ENCODE peak calls at places on chromosomes 6 and 20, in eight cellular contexts. G is GM23338, U is A549, Z is Panc1, R is SK-N-SH, C is HepG2, A is HCT116, I is K562. K is an unnamed sample.

GRCh38 chr6:157273756-157274088 is 49.6 kb downstream of the TMEM242 start:
- DNase-seq in G (peak), U (peak), Z (no peak), R (peak), C (peak), A (peak), I (peak), K (no peak)

GRCh38 chr20:54623923-54624569 is 148.7 kb downstream of the DOK5 start:
- DNase-seq in G (no peak), U (no peak), Z (no peak), R (no peak), C (no peak), A (no peak), I (no peak), K (no peak)

GRCh38 chr6:82955841-82956240 is 109.8 kb downstream of the UBE3D start:
- DNase-seq in G (no peak), U (no peak), Z (no peak), R (no peak), C (no peak), A (no peak), I (no peak), K (no peak)

GRCh38 chr6:16698163-16698533 is 63.1 kb downstream of the ATXN1 start:
- DNase-seq in G (no peak), U (no peak), Z (no peak), R (no peak), C (no peak), A (no peak), I (no peak), K (no peak)

GRCh38 chr20:16709017-16709416 is 20.8 kb upstream of the SNRPB2 start:
- DNase-seq in G (no peak), U (no peak), Z (no peak), R (no peak), C (no peak), A (no peak), I (no peak), K (no peak)

GRCh38 chr20:54138427-54138826 is 35.4 kb downstream of the CYP24A1 start:
- DNase-seq in G (no peak), U (no peak), Z (no peak), R (no peak), C (no peak), A (no peak), I (no peak), K (no peak)

GRCh38 chr20:32007787-32008616 is 2.2 kb upstream of the CCM2L start:
- DNase-seq in G (peak), U (no peak), Z (no peak), R (no peak), C (no peak), A (no peak), I (no peak), K (no peak)

GRCh38 chr6:56570434-56571359 is 72.0 kb downstream of the DST start:
- DNase-seq in G (peak), U (peak), Z (no peak), R (peak), C (peak), A (no peak), I (no peak), K (no peak)

GRCh38 chr6:3023663-3024483 is 24.2 kb downstream of the NQO2 start:
- DNase-seq in G (peak), U (peak), Z (no peak), R (no peak), C (no peak), A (peak), I (peak), K (peak)

GRCh38 chr6:68875403-68875802 is 240.3 kb downstream of the ADGRB3 start:
- DNase-seq in G (no peak), U (no peak), Z (no peak), R (no peak), C (no peak), A (no peak), I (no peak), K (no peak)

GRCh38 chr6:98905759-98906158 is 42.0 kb downstream of the FBXL4 start:
- DNase-seq in G (no peak), U (no peak), Z (no peak), R (no peak), C (no peak), A (no peak), I (no peak), K (no peak)

GRCh38 chr20:33401922-33402369 is 627 bp upstream of the CDK5RAP1 start:
- DNase-seq in G (no peak), U (no peak), Z (no peak), R (no peak), C (no peak), A (no peak), I (peak), K (peak)

GRCh38 chr6:161548713-161549112 is 274.9 kb upstream of the AGPAT4 start:
- DNase-seq in G (no peak), U (no peak), Z (no peak), R (no peak), C (no peak), A (no peak), I (no peak), K (no peak)

GRCh38 chr6:41736800-41737555 is 1.6 kb upstream of the TFEB start:
- DNase-seq in G (no peak), U (no peak), Z (no peak), R (no peak), C (no peak), A (no peak), I (no peak), K (no peak)

GRCh38 chr6:17703256-17703694 is 3.5 kb downstream of the NUP153 start:
- DNase-seq in G (no peak), U (peak), Z (no peak), R (no peak), C (peak), A (no peak), I (peak), K (peak)

GRCh38 chr6:22880686-22881433 is 311.5 kb downstream of the HDGFL1 start:
- DNase-seq in G (no peak), U (peak), Z (no peak), R (peak), C (peak), A (no peak), I (no peak), K (no peak)

GRCh38 chr6:35230498-35230897 is 16.7 kb downstream of the SCUBE3 start:
- DNase-seq in G (no peak), U (no peak), Z (no peak), R (no peak), C (no peak), A (no peak), I (no peak), K (no peak)

GRCh38 chr6:19988555-19988954 is 151.4 kb downstream of the ID4 start:
- DNase-seq in G (peak), U (no peak), Z (no peak), R (no peak), C (peak), A (no peak), I (no peak), K (no peak)

GRCh38 chr6:3208096-3208774 is 19.2 kb downstream of the TUBB2B start:
- DNase-seq in G (peak), U (no peak), Z (no peak), R (peak), C (no peak), A (no peak), I (no peak), K (no peak)

GRCh38 chr6:131949615-131949908 is 1.6 kb downstream of the CCN2 start:
- DNase-seq in G (no peak), U (no peak), Z (no peak), R (no peak), C (no peak), A (no peak), I (no peak), K (no peak)

GRCh38 chr6:43361269-43361668 is 8.2 kb downstream of the ZNF318 start:
- DNase-seq in G (no peak), U (no peak), Z (no peak), R (no peak), C (no peak), A (no peak), I (no peak), K (no peak)
- TF ChIP-seq CTCF in G (no peak), U (no peak), Z (no peak), R (no peak), C (peak), A (no peak), I (no peak), K (no peak)

GRCh38 chr20:9070304-9070703 is 1.4 kb downstream of the PLCB4 start:
- DNase-seq in G (no peak), U (no peak), Z (no peak), R (no peak), C (no peak), A (no peak), I (no peak), K (no peak)
- TF ChIP-seq REST in G (no peak), U (no peak), Z (no peak), R (no peak), C (no peak), A (no peak), I (no peak), K (no peak)

DNA sequence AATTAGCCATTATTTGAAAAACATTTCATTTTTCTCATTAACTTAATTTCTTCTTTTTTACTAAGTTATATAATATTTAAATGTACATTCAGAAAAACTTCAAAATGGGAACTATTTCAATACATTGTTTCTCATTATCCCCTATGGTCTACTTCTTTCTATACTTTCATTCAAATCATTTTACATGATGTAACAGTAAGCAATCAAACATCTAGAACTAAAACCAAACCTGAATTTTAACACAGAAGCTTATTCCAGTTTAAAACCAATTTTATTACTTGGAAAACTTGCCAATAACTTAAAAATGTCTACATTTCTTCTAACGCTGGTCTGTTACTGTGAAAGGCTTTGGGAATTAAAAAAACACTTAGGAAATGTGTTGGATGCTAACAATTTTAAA is 4.6 kb upstream of the PRR18 start:
- DNase-seq in G (no peak), U (no peak), Z (no peak), R (no peak), C (no peak), A (no peak), I (no peak), K (no peak)
- TF ChIP-seq CTCF in G (no peak), U (no peak), Z (no peak), R (no peak), C (no peak), A (no peak), I (no peak), K (no peak)

DNA sequence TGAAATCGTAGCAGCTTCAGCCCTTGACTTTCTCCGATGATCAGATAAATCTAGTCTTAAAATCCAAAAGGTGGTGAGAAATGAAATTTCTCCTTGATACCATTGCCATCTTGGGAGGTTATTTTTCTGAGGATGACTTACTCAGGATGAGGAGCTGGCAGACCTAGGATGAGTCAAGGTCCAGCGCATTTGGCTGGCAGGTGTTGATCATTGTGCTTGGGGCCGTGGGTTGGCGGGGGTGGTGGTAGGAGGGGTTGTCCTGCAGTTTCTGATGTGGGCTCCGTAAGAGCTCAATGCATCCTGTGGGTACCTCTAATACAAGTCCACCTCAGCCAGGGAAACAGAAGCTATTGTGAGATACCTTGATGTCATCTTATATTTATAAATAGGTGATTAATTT is 148.3 kb upstream of the SCGN start:
- DNase-seq in G (no peak), U (no peak), Z (no peak), R (no peak), C (no peak), A (no peak), I (no peak), K (no peak)
- TF ChIP-seq REST in G (no peak), U (no peak), Z (no peak), R (no peak), C (no peak), A (no peak), I (no peak), K (no peak)

GRCh38 chr20:41247523-41248370 is 69.8 kb downstream of the ZHX3 start:
- DNase-seq in G (no peak), U (no peak), Z (no peak), R (no peak), C (no peak), A (no peak), I (no peak), K (no peak)

GRCh38 chr20:41245086-41245707 is 72.3 kb downstream of the ZHX3 start:
- DNase-seq in G (peak), U (no peak), Z (no peak), R (no peak), C (peak), A (no peak), I (no peak), K (no peak)

GRCh38 chr20:41249371-41249770 is 68.2 kb downstream of the ZHX3 start:
- DNase-seq in G (no peak), U (peak), Z (no peak), R (no peak), C (no peak), A (no peak), I (no peak), K (no peak)

GRCh38 chr20:41248371-41249024 is 69.0 kb downstream of the ZHX3 start:
- DNase-seq in G (no peak), U (no peak), Z (no peak), R (no peak), C (no peak), A (no peak), I (no peak), K (no peak)

DNA sequence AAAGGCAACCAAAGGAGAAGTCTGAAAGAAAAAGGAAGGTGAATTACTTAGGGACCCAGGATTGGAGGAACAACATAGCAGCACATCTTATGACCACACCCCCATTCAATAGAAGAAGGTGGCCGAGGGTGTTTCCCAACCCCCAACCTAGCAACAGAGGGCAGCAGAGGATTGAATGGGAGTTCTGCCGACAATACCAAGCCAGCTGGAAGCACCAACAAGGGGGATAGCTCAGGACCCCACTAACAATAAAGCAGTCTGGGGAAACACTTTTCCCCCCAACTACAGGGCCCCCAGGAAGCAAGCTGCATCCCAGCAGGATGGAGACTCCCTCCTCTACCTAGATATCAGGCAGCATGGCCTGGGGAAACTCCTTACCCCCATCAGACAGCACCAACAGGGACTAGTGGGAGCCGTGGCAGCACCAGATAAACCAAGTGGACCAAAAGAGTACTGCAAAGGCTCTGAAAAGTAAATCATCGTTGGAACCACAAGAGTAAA is 67.7 kb downstream of the ZHX3 start:
- DNase-seq in G (peak), U (peak), Z (no peak), R (peak), C (peak), A (no peak), I (peak), K (no peak)
- TF ChIP-seq CTCF in G (peak), U (no peak), Z (peak), R (peak), C (peak), A (peak), I (peak), K (no peak)

DNA sequence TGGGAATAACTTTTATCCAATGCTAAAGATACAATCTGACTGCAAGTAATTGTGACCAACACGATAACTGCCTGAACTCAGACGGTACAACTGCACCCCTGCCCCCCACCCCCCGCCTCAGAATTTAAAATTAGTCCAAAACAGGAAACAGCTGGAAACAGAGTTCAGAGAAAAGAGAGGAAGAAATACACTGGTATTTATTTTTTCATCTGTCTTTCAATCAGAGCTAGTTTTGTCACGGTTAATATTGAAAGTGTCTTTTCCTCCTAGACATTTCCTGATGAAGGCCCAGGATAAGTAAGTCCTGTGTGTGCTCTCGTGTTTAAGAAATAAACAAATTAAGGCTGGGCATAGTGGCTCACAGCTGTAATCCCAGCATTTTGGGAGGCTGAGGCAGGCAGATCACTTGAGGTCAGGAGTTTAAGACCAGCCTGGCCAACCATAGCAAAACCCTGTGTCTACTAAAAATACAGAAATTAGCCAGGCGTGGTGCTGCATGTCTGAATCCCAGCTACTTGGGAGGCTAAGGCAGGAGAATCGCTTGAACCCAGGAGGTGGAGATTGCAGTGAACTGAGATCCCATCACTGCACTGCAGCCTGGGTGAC is 21.5 kb downstream of the ACSS1 start:
- DNase-seq in G (no peak), U (no peak), Z (no peak), R (no peak), C (no peak), A (no peak), I (no peak), K (no peak)
- TF ChIP-seq REST in G (no peak), U (no peak), Z (no peak), R (no peak), C (no peak), A (no peak), I (no peak), K (no peak)

DNA sequence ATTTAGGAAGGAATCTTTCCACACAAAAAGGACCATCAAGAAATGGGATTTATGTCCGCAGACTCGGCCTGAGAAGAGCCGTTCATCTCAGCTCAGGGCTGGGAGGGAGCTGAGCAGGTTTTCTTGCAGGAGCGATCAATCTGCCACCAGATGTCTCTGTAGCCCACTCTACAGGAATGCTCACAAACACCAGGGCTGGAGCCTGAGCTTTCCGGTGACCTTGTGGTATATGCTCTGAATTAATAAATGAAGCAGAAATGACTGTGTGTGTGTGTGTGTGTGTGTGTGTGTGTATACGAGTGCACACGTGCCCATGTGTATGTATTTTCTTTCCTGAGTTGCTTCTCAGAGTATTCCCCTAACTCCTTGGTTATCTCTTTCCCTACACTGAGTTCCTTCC is 12.0 kb downstream of the CD83 start:
- DNase-seq in G (peak), U (peak), Z (no peak), R (peak), C (peak), A (peak), I (peak), K (no peak)
- TF ChIP-seq CTCF in G (peak), U (peak), Z (peak), R (peak), C (peak), A (peak), I (peak), K (peak)

K was measured in HL-60.